ENCODE peak calls at places on chromosomes 6 and 20, in four cellular contexts. I is IMR-90, B is K562, S is endothelial cell of umbilical vein. X is an unnamed sample.

GRCh38 chr6:135851442-135852271 is at the start of gene PDE7B:
- DNase-seq in I (peak; percentile 99), B (no peak), S (peak; percentile 89), X (peak; percentile 15)

GRCh38 chr6:42269553-42269952 is 51.9 kb upstream of the MRPS10 start:
- DNase-seq in I (no peak), B (no peak), S (no peak), X (no peak)

GRCh38 chr6:157443066-157443800 is 62.2 kb downstream of the ZDHHC14 start:
- DNase-seq in I (peak; percentile 81), B (no peak), S (no peak), X (no peak)

GRCh38 chr6:21441386-21441785 is 152.2 kb upstream of the SOX4 start:
- DNase-seq in I (peak; percentile 7), B (no peak), S (no peak), X (no peak)

GRCh38 chr6:113464959-113465358 is 392.2 kb upstream of the MARCKS start:
- DNase-seq in I (peak; percentile 85), B (no peak), S (peak; percentile 61), X (no peak)

GRCh38 chr6:38378801-38379200 is 260.9 kb downstream of the BTBD9 start:
- DNase-seq in I (peak; percentile 26), B (no peak), S (no peak), X (no peak)

GRCh38 chr20:51492167-51493092 is 50.1 kb downstream of the NFATC2 start:
- DNase-seq in I (no peak), B (peak; percentile 93), S (peak; percentile 92), X (no peak)

GRCh38 chr20:2252419-2253060 is 43.3 kb upstream of the TGM3 start:
- DNase-seq in I (no peak), B (no peak), S (no peak), X (no peak)

GRCh38 chr20:32354592-32355416 is 3.3 kb upstream of the ASXL1 start:
- DNase-seq in I (peak; percentile 76), B (peak; percentile 60), S (no peak), X (no peak)

GRCh38 chr6:167730441-167730840 is 96.3 kb upstream of the AFDN start:
- DNase-seq in I (no peak), B (no peak), S (no peak), X (no peak)

GRCh38 chr6:119284861-119285521 is 64.6 kb downstream of the MAN1A1 start:
- DNase-seq in I (no peak), B (peak; percentile 65), S (no peak), X (no peak)

GRCh38 chr6:31086788-31087440 is 25.5 kb downstream of the C6orf15 start:
- DNase-seq in I (peak; percentile 84), B (peak; percentile 47), S (peak; percentile 87), X (no peak)

GRCh38 chr6:57305112-57305511 is 12.3 kb upstream of the PRIM2 start:
- DNase-seq in I (no peak), B (no peak), S (no peak), X (no peak)

GRCh38 chr6:109039795-109040194 is 54.9 kb downstream of the SESN1 start:
- DNase-seq in I (no peak), B (no peak), S (no peak), X (no peak)

GRCh38 chr6:22146581-22147468 is 150.0 kb downstream of the PRL start:
- DNase-seq in I (no peak), B (no peak), S (peak; percentile 77), X (no peak)

GRCh38 chr6:125154184-125155135 is 887 bp downstream of the TPD52L1 start:
- DNase-seq in I (no peak), B (peak; percentile 78), S (no peak), X (no peak)

GRCh38 chr20:32574296-32575226 is 10.6 kb downstream of the NOL4L start:
- DNase-seq in I (peak; percentile 88), B (peak; percentile 93), S (peak; percentile 47), X (no peak)

GRCh38 chr6:146355521-146356100 is 188.0 kb upstream of the RAB32 start:
- DNase-seq in I (no peak), B (no peak), S (peak; percentile 40), X (no peak)

GRCh38 chr6:35218021-35218420 is 4.3 kb downstream of the SCUBE3 start:
- DNase-seq in I (peak; percentile 63), B (no peak), S (peak; percentile 19), X (no peak)

GRCh38 chr20:18533491-18533890 is 25.8 kb downstream of the SEC23B start:
- DNase-seq in I (no peak), B (no peak), S (no peak), X (no peak)

GRCh38 chr20:10551732-10552724 is 116.9 kb downstream of the SLX4IP start:
- DNase-seq in I (no peak), B (peak; percentile 10), S (no peak), X (no peak)

GRCh38 chr6:149896491-149896890 is 1.4 kb downstream of the RAET1E start:
- DNase-seq in I (peak; percentile 52), B (no peak), S (peak; percentile 18), X (no peak)

GRCh38 chr6:164107297-164107995 is 692.9 kb downstream of the QKI start:
- DNase-seq in I (no peak), B (no peak), S (no peak), X (no peak)

GRCh38 chr6:14804001-14804401 is 441.9 kb upstream of the JARID2 start:
- DNase-seq in I (no peak), B (no peak), S (no peak), X (no peak)

GRCh38 chr20:44501448-44501847 is 20.4 kb downstream of the SERINC3 start:
- DNase-seq in I (peak; percentile 91), B (no peak), S (no peak), X (no peak)

GRCh38 chr6:125827788-125828313 is 37.1 kb downstream of the NCOA7 start:
- DNase-seq in I (no peak), B (no peak), S (no peak), X (no peak)

GRCh38 chr20:50338479-50339195 is 148.0 kb downstream of the CEBPB start:
- DNase-seq in I (peak; percentile 23), B (peak; percentile 64), S (no peak), X (no peak)

GRCh38 chr20:5627463-5628050 is 122.6 kb upstream of the SHLD1 start:
- DNase-seq in I (no peak), B (no peak), S (no peak), X (no peak)

DNA sequence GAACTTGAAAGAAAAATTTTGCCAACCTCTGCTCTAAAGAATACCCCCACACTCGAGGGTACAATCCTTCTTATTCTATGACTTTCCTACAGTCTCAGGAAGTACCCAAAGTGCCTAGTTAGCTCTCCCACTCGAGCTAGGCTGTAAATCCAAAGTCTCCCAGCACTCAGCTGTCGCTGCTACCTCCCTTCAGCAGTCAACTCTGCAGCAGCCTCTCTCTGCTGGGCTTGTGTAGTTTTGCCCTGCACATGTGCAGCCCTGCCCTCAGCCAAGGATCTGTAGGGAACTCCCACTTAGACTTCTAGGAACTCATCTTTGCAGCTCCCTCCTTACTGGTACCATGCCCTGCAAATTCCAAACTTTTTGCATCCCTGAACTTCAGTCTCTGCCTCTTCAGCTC is 53.7 kb upstream of the GCLC start:
- DNase-seq in I (no peak), B (no peak), S (no peak), X (no peak)
- H3K9me1 ChIP-seq in I (peaks cover 6% of the 10 kb centered on the region), B (no peaks in the 10 kb centered on the region), S (no peaks in the 10 kb centered on the region), X (no peaks in the 10 kb centered on the region)

GRCh38 chr20:57671072-57671391 is 38.8 kb downstream of the PMEPA1 start:
- DNase-seq in I (no peak), B (no peak), S (no peak), X (no peak)
- H3K9me1 ChIP-seq in I (no peaks in the 10 kb centered on the region), B (no peaks in the 10 kb centered on the region), S (no peaks in the 10 kb centered on the region), X (peaks cover 9% of the 10 kb centered on the region)

GRCh38 chr6:52536424-52536916 is 40.4 kb downstream of the TRAM2 start:
- DNase-seq in I (no peak), B (no peak), S (no peak), X (no peak)
- H3K9me1 ChIP-seq in I (peaks cover 57% of the 10 kb centered on the region), B (no peaks in the 10 kb centered on the region), S (no peaks in the 10 kb centered on the region), X (no peaks in the 10 kb centered on the region)

GRCh38 chr20:45538209-45538798 is 978 bp downstream of the WFDC6 start:
- DNase-seq in I (no peak), B (no peak), S (no peak), X (peak; percentile 69)
- H3K9me1 ChIP-seq in I (no peaks in the 10 kb centered on the region), B (no peaks in the 10 kb centered on the region), S (no peaks in the 10 kb centered on the region), X (no peaks in the 10 kb centered on the region)

DNA sequence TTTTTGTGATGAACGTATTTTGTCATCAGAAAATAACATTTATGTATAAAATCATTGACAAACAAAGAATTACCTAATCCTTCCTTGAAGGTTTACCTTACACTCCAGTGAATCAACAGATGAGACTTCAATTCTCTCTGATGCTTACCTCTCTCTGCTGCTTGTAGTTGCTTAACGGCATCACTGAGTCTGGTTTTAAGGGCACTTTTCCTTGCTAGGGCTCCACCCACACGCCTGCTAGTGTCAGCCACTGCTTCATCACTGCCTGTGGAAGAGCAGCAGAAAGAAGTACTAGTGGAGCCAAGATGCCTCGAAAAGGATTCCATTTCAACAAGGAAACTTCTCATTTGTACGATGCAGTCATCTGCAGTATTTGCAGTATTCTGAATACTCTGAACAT is 63.0 kb downstream of the FAM229B start:
- DNase-seq in I (peak; percentile 47), B (peak; percentile 27), S (no peak), X (no peak)
- H3K9me1 ChIP-seq in I (peaks cover 9% of the 10 kb centered on the region), B (no peaks in the 10 kb centered on the region), S (no peaks in the 10 kb centered on the region), X (no peaks in the 10 kb centered on the region)

DNA sequence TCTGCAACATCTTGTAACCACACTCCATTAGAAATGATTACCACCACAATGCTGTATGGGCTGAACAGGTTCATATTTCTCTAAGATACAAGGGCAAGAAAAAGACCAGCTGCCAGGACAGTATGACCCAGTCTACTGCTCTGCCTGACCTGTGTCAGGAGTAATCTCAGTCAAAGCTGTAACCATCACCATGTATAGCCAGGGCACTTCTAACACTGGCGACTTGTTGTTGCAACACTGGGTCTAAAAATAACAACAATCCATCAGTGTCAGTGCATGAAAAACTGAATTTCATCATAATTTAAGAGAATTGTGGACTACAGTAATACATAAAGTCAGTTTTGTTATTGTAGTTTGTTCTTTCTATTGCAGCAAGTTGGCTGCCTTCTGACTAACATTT is 738.6 kb upstream of the ADGRB3 start:
- DNase-seq in I (no peak), B (peak; percentile 51), S (no peak), X (no peak)
- H3K9me1 ChIP-seq in I (no peaks in the 10 kb centered on the region), B (no peaks in the 10 kb centered on the region), S (no peaks in the 10 kb centered on the region), X (no peaks in the 10 kb centered on the region)

DNA sequence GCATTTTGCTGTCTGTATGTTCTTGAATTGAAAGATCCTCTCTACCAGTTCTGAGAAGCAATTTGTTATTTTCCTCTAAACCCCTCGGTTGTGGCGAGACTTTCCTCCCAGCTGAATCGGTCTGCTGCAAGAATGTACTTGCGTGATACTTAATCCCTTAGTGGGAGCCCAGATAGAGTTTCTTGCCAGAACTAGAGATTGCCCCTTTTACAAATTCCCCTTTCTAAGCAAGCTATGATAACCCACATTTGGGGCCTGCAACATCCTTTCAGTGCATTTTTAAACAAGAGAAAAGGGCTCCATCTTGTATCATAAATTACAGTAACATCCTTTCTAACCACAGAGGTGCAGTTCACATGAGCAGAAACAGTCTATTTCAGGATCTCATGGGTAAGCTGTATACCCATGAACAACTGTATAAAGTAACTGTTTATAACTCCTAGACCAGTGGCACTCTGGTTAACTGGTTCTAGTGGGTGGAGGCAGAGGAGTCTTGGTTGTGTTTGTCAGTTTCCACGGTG is 112.9 kb upstream of the ZNF217 start:
- DNase-seq in I (peak; percentile 83), B (no peak), S (no peak), X (no peak)
- H3K9me1 ChIP-seq in I (peaks cover 12% of the 10 kb centered on the region), B (no peaks in the 10 kb centered on the region), S (no peaks in the 10 kb centered on the region), X (no peaks in the 10 kb centered on the region)